ENCODE peak calls at places on chromosomes 13 and 19, in ten cellular contexts. P, B, S, J, E, T, Z, G, F and V are unnamed samples.

GRCh38 chr19:38742906-38743305 is 1.4 kb downstream of the CAPN12 start:
- DNase-seq in F (no peak), Z (no peak), J (no peak), G (no peak), S (no peak), P (no peak), T (no peak), B (no peak), E (no peak), V (no peak)

GRCh38 chr13:109412232-109412935 is 374.0 kb downstream of the IRS2 start:
- DNase-seq in P (peak; percentile 69), Z (peak; percentile 92), B (peak; percentile 33), G (peak; percentile 46), E (no peak), F (peak; percentile 60), S (peak; percentile 12), T (peak; percentile 54), J (no peak), V (peak; percentile 0)

GRCh38 chr19:31214086-31214485 is 135.2 kb downstream of the TSHZ3 start:
- DNase-seq in T (no peak), Z (peak; percentile 40), E (peak; percentile 98), F (peak; percentile 84), P (peak; percentile 93), S (peak; percentile 96), G (no peak), J (peak; percentile 86), B (peak; percentile 100), V (no peak)

GRCh38 chr19:1452802-1453524 is 3.0 kb downstream of the APC2 start:
- DNase-seq in T (no peak), S (no peak), G (no peak), E (no peak), B (no peak), P (no peak), J (no peak), F (no peak), Z (no peak), V (no peak)

GRCh38 chr19:34999498-35000337 is at the start of gene GRAMD1A:
- DNase-seq in J (peak; percentile 80), F (peak; percentile 98), G (peak; percentile 86), E (peak; percentile 83), Z (peak; percentile 85), P (peak; percentile 84), T (peak; percentile 72), S (peak; percentile 92), B (peak; percentile 80), V (peak; percentile 95)

GRCh38 chr19:16654151-16654550 is 5.8 kb downstream of the SMIM7 start:
- DNase-seq in S (peak; percentile 48), E (no peak), F (peak; percentile 22), G (peak; percentile 35), J (no peak), P (no peak), T (no peak), Z (peak; percentile 43), B (no peak), V (no peak)

GRCh38 chr19:566403-566802 is 6.0 kb upstream of the BSG start:
- DNase-seq in B (peak; percentile 31), T (no peak), F (no peak), E (peak; percentile 93), J (no peak), G (no peak), Z (peak; percentile 68), P (no peak), S (no peak), V (no peak)

GRCh38 chr13:76383671-76384461 is 502.3 kb downstream of the KCTD12 start:
- DNase-seq in Z (no peak), T (no peak), E (peak; percentile 96), P (peak; percentile 24), B (peak; percentile 94), G (no peak), F (peak; percentile 10), J (no peak), S (peak; percentile 17), V (no peak)

GRCh38 chr19:3274245-3275067 is 50.0 kb downstream of the CELF5 start:
- DNase-seq in J (no peak), B (no peak), F (no peak), E (no peak), Z (no peak), S (no peak), G (no peak), T (no peak), P (no peak), V (no peak)

GRCh38 chr19:3276341-3276799 is 51.9 kb downstream of the CELF5 start:
- DNase-seq in G (peak; percentile 99), F (peak; percentile 83), E (no peak), B (no peak), Z (peak; percentile 77), S (peak; percentile 77), P (no peak), T (no peak), J (peak; percentile 83), V (peak; percentile 54)

GRCh38 chr19:3277649-3278048 is 53.2 kb downstream of the CELF5 start:
- DNase-seq in J (no peak), P (no peak), Z (no peak), T (no peak), S (no peak), B (no peak), F (no peak), E (no peak), G (no peak), V (no peak)

GRCh38 chr19:3275068-3275582 is 50.7 kb downstream of the CELF5 start:
- DNase-seq in Z (peak; percentile 46), B (no peak), S (no peak), T (peak; percentile 57), G (peak; percentile 88), P (no peak), J (no peak), F (peak; percentile 42), E (no peak), V (peak; percentile 52)

GRCh38 chr19:3275583-3276340 is 51.3 kb downstream of the CELF5 start:
- DNase-seq in F (peak; percentile 94), B (peak; percentile 60), T (peak; percentile 51), G (peak; percentile 96), P (peak; percentile 31), J (peak; percentile 93), E (peak; percentile 64), S (peak; percentile 98), Z (peak; percentile 99), V (peak; percentile 81)
- TF ChIP-seq CTCF in F (peak; percentile 80), B (no peak), T (peak; percentile 57), G (peak; percentile 95), P (no peak), J (peak; percentile 18), E (no peak), S (peak; percentile 76), Z (no peak), V (peak; percentile 54)

GRCh38 chr19:52748336-52748950 is 13.6 kb upstream of the ZNF611 start:
- DNase-seq in G (no peak), Z (no peak), P (no peak), B (peak; percentile 57), J (no peak), E (peak; percentile 65), T (no peak), S (peak; percentile 18), F (peak; percentile 19), V (no peak)
- TF ChIP-seq CTCF in G (peak; percentile 73), Z (peak; percentile 11), P (peak; percentile 12), B (peak; percentile 58), J (no peak), E (peak; percentile 40), T (peak; percentile 68), S (no peak), F (no peak), V (no peak)

GRCh38 chr13:51249254-51249653 is 27.1 kb downstream of the FAM124A start:
- DNase-seq in E (no peak), Z (no peak), J (no peak), G (no peak), T (no peak), B (peak; percentile 2), S (peak; percentile 28), P (no peak), F (no peak), V (no peak)

GRCh38 chr13:51252954-51253531 is 30.8 kb downstream of the FAM124A start:
- DNase-seq in B (no peak), Z (no peak), G (no peak), E (peak; percentile 21), P (no peak), T (no peak), S (no peak), J (no peak), F (no peak), V (no peak)

GRCh38 chr13:51246411-51247298 is 24.5 kb downstream of the FAM124A start:
- DNase-seq in Z (peak; percentile 71), G (no peak), J (no peak), S (no peak), T (no peak), P (no peak), E (no peak), B (no peak), F (no peak), V (no peak)

GRCh38 chr13:51251480-51251879 is 29.3 kb downstream of the FAM124A start:
- DNase-seq in G (no peak), E (no peak), B (no peak), F (no peak), P (no peak), T (no peak), J (no peak), Z (no peak), S (no peak), V (no peak)

DNA sequence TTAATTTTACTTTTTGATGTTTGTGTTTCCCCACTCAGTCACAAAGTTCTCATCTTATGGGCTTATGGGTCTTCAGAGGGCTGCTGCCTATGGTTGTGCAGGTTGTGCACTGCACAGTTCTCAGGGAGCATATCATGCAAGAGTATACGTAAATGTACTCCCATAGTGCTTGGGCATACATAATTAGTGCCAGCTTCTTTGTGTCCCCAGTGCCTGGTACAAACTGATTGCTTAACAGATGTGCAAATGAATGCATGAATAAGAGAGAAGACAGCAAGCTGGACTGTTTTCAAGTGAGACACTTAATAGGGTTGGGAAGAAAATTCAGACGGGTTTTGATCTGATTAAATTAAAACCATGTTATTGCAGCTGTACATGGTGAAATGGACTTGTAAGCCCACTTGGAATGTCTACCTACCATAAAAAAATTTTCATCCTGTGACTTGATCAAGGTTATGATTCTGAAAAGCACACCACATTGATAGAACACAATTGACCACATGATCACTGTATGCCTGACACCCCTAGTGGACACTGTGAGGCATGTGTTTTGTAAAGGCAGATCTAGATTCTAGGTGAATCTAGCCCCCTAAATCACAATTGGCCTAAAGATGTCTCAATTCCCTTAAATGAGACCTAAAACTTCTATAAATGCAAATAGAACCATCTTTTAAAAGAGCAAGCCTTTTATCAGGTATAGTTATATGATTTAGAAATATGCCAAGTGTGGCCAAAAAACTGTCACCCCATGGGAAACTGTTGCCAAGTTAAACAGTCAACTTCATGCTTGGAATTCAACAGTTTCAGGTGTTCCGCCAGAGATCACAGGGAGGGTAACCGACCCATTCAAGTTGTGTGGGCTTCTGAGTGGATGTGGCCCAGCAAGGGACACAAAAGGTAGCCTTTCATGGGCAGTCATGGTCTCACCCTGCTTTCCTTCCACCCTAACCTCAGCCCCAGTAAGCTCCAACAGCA is 27.9 kb downstream of the FAM124A start:
- DNase-seq in Z (no peak), J (no peak), G (no peak), P (peak; percentile 87), F (no peak), T (no peak), S (peak; percentile 33), B (no peak), E (no peak), V (no peak)
- TF ChIP-seq CTCF in Z (peak; percentile 76), J (no peak), G (peak; percentile 71), P (peak; percentile 76), F (peak; percentile 6), T (peak; percentile 56), S (peak; percentile 25), B (peak; percentile 3), E (peak; percentile 50), V (no peak)

DNA sequence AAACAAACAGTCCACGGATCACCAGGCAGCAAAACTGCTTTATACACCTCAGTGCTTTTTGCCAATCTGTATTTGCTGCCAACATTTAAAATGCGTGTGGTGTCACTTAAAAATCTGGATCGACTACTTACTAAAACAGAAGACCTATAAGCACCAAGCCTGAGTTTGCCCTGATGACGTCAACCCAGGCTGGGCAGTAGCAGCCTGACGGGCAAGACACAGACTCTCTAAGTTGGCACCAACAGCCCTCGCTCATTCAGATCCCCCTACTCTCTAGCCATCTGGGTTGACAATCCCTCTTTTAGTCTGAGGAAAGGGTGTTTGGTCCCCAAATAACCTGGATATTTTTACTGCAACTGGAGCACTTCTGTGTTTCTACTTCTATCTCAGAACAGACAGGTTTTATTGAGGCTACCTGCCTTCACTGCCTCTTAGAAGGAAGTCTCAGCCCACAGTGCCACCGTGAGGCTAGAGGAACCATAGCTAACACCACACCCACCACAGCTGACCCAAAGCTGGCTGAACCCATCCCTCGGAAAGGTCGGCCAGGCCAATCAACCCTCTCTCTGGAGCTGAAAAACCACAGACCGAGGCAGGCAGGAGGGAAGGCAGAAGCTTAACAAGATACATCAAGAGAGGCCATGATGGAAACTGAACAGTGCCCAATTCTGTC is 6.9 kb downstream of the SUGP2 start:
- DNase-seq in P (no peak), J (no peak), B (no peak), G (no peak), F (peak; percentile 20), E (peak; percentile 22), S (no peak), Z (no peak), T (no peak), V (no peak)
- TF ChIP-seq CTCF in P (peak; percentile 45), J (no peak), B (no peak), G (peak; percentile 24), F (peak; percentile 6), E (peak; percentile 33), S (no peak), Z (peak; percentile 13), T (no peak), V (no peak)